ENCODE peak calls at places on chromosomes 16 and 17, in five cellular contexts. H is cardiac muscle cell, A is cardiac fibroblast, M is omental fat pad, V is mammary epithelial cell. Z is an unnamed sample.

GRCh38 chr16:65202461-65202860 is 80.6 kb upstream of the CDH11 start:
- DNase-seq in H (no peak), A (peak), M (no peak), V (no peak), Z (no peak)

GRCh38 chr16:2529061-2529931 is 1.9 kb downstream of the CEMP1 start:
- DNase-seq in H (no peak), A (no peak), V (no peak), M (no peak), Z (no peak)

GRCh38 chr16:5046914-5047313 is 13.2 kb upstream of the NAGPA start:
- DNase-seq in M (no peak), A (no peak), H (no peak), V (no peak), Z (no peak)

GRCh38 chr17:10549108-10549842 is at the start of gene MYH2:
- DNase-seq in H (peak), V (no peak), A (no peak), M (no peak), Z (no peak)

GRCh38 chr17:58215685-58216084 is 3.4 kb downstream of the MKS1 start:
- DNase-seq in A (no peak), M (no peak), H (no peak), V (no peak), Z (no peak)

GRCh38 chr16:28974007-28974436 is 556 bp upstream of the SPNS1 start:
- DNase-seq in V (peak), M (peak), H (peak), A (peak), Z (peak)

GRCh38 chr17:4998027-4998665 is 396 bp downstream of the KIF1C start:
- DNase-seq in H (peak), V (no peak), M (no peak), A (peak), Z (peak)

GRCh38 chr17:36036240-36036639 is 18.5 kb upstream of the CCL23 start:
- DNase-seq in H (no peak), A (no peak), M (no peak), V (no peak), Z (no peak)

GRCh38 chr17:74566132-74566753 is 1.1 kb downstream of the CD300H start:
- DNase-seq in V (peak), A (peak), M (no peak), H (peak), Z (peak)

GRCh38 chr17:36627101-36627500 is 25.7 kb downstream of the MRM1 start:
- DNase-seq in V (no peak), M (no peak), A (no peak), H (no peak), Z (peak)

GRCh38 chr17:72192409-72193192 is 71.8 kb downstream of the SOX9 start:
- DNase-seq in A (peak), M (no peak), V (peak), H (no peak), Z (no peak)

GRCh38 chr16:19926449-19927390 is 42.1 kb upstream of the GPRC5B start:
- DNase-seq in V (peak), A (peak), M (no peak), H (no peak), Z (no peak)

GRCh38 chr16:2236362-2237075 is at the start of gene DNASE1L2:
- DNase-seq in A (no peak), H (peak), M (no peak), V (no peak), Z (peak)

GRCh38 chr17:3770471-3770870 is 30.5 kb downstream of the ITGAE start:
- DNase-seq in M (no peak), V (no peak), A (no peak), H (no peak), Z (no peak)

GRCh38 chr17:45127583-45128300 is 4.6 kb downstream of the PLCD3 start:
- DNase-seq in V (peak), A (no peak), H (peak), M (no peak), Z (no peak)

GRCh38 chr17:2090210-2090641 is 35.3 kb downstream of the HIC1 start:
- DNase-seq in A (no peak), M (no peak), H (no peak), V (no peak), Z (no peak)

GRCh38 chr17:37160940-37161339 is 212.2 kb downstream of the AATF start:
- DNase-seq in H (no peak), M (no peak), A (peak), V (peak), Z (no peak)

GRCh38 chr17:38620551-38621277 is 15.0 kb upstream of the SRCIN1 start:
- DNase-seq in H (no peak), M (no peak), A (no peak), V (no peak), Z (no peak)

GRCh38 chr16:22161999-22162657 is at the start of gene SDR42E2:
- DNase-seq in M (no peak), V (peak), A (no peak), H (peak), Z (peak)

GRCh38 chr17:43931062-43931571 is 11.2 kb downstream of the PPY start:
- DNase-seq in H (no peak), A (no peak), M (no peak), V (no peak), Z (no peak)

GRCh38 chr17:7122386-7122785 is 7.8 kb upstream of the ASGR2 start:
- DNase-seq in M (no peak), V (no peak), A (peak), H (no peak), Z (no peak)

GRCh38 chr17:45976391-45976754 is 22.7 kb upstream of the STH start:
- DNase-seq in M (no peak), H (no peak), A (no peak), V (no peak), Z (no peak)

GRCh38 chr17:12730931-12731521 is 58.3 kb upstream of the ARHGAP44 start:
- DNase-seq in H (peak), A (peak), V (no peak), M (no peak), Z (peak)

GRCh38 chr16:31710134-31710533 is 163.5 kb upstream of the ZNF267 start:
- DNase-seq in A (no peak), H (no peak), V (no peak), M (no peak), Z (no peak)

GRCh38 chr16:67967956-67968439 is 439 bp downstream of the SLC12A4 start:
- DNase-seq in A (peak), V (no peak), H (no peak), M (no peak), Z (no peak)

GRCh38 chr17:75771334-75772281 is 6.6 kb upstream of the GALK1 start:
- DNase-seq in A (peak), V (no peak), M (no peak), H (no peak), Z (no peak)

GRCh38 chr16:19901164-19901563 is 16.5 kb upstream of the GPRC5B start:
- DNase-seq in A (no peak), V (no peak), M (no peak), H (no peak), Z (no peak)

GRCh38 chr16:3355589-3355988 is at the start of gene OR2C1:
- DNase-seq in M (no peak), A (no peak), V (no peak), H (no peak), Z (no peak)

GRCh38 chr17:3557768-3558583 is at the start of gene TRPV3:
- DNase-seq in V (peak), A (no peak), M (no peak), H (no peak), Z (no peak)

GRCh38 chr16:53417011-53417410 is 17.3 kb upstream of the RBL2 start:
- DNase-seq in M (no peak), A (peak), H (no peak), V (peak), Z (no peak)

GRCh38 chr17:1216209-1216937 is 36.6 kb upstream of the ABR start:
- DNase-seq in H (no peak), M (no peak), V (no peak), A (no peak), Z (no peak)

GRCh38 chr17:56505154-56505756 is 88.2 kb upstream of the NOG start:
- DNase-seq in H (no peak), A (no peak), V (no peak), M (no peak), Z (no peak)

GRCh38 chr16:80084614-80085013 is 456.2 kb upstream of the DYNLRB2 start:
- DNase-seq in H (peak), A (peak), V (peak), M (no peak), Z (no peak)

GRCh38 chr17:78899361-78900260 is 3.4 kb downstream of the CEP295NL start:
- DNase-seq in A (no peak), H (peak), V (no peak), M (no peak), Z (no peak)

GRCh38 chr16:88681709-88682451 is 4.4 kb downstream of the SNAI3 start:
- DNase-seq in V (no peak), H (no peak), M (no peak), A (no peak), Z (no peak)

GRCh38 chr17:2723997-2724782 is 12.6 kb upstream of the CLUH start:
- DNase-seq in V (no peak), M (no peak), H (no peak), A (no peak), Z (peak)

DNA sequence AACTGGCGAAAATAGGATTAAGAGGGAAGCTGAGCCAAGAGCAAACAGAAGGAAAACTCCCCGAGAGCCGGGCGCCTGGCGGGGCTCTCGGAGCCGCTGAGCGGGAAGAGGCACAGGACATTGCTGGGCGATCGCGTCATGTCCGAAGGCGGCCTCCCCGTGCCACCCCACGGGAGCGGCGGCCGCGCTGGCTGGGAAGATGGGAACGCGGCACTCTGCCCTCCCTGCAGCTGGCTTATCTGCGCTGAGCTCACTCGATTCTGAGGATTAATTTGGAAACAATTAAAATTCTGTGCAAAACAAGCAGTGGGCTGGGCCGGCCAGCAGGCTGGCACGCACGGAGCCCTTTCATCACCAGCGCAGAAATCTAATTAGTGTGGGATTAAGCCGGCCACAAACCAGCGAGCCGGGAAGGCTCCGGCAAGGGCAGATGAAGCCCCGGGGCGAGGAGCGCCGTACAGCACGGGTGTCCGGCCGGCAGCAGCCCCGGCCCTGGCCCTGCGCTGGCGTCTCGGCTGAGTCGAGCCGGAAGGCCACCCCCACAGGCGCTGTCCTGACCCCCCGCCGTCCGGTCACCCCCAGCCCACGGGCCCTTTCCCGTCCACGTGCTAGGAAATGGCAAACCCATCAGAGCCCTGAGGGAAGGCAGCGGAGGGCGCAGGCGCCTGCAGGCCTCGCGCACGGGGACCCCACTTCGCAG is 37.8 kb downstream of the SOX8 start:
- DNase-seq in V (peak), H (no peak), A (peak), M (no peak), Z (no peak)
- TF ChIP-seq CTCF in V (no peak), H (no peak), A (no peak), M (no peak), Z (no peak)

DNA sequence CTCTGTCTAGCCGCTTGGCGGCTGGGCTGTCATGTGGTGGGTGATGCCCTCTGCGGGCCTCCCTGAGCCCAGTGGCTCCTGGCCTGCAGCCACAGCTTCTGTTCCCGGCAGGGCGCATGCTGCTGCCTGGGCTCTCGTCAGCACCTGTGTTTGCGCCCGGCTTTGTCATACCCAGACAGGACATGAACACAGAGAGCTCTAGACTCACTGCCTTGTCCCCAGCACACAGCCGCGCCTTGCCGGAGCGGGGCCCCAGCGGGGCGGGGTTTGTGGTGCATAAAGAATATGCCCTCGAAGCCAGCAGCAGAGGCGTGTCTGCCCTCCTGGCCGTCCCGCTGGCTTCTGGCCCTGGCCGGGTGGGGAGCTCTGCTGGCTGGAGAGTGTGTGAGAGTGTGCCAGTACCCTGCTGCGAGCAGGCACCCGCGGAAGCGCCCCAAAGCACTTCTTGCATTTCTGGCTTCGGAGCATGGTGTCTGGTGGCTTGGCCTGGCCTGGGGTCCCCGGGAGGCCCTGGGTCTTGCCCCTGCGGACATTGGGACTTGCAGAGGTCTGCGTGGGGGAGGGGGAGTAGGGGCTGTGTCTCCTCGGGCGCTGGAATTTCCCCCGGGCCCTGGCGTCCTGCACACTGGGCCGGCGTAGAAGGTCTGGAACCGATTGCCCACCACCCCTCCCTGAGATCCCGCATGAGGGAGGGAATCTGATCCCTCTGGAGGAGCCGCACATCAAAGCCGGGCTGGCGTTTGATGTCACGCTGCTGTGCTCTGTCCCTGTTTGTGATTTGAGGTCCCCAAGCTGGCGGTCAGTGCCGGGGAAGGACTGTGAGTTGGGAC is 14.5 kb downstream of the ASPSCR1 start:
- DNase-seq in M (no peak), A (peak), H (peak), V (peak), Z (peak)
- TF ChIP-seq CTCF in M (no peak), A (no peak), H (no peak), V (no peak), Z (no peak)

GRCh38 chr16:25996052-25996451 is 304.3 kb downstream of the HS3ST4 start:
- DNase-seq in V (no peak), A (no peak), M (no peak), H (no peak), Z (no peak)
- TF ChIP-seq CTCF in V (no peak), A (no peak), M (no peak), H (no peak), Z (peak)

GRCh38 chr16:50069060-50069459 is 3.3 kb downstream of the HEATR3 start:
- DNase-seq in A (no peak), H (no peak), V (no peak), M (no peak), Z (no peak)
- TF ChIP-seq CTCF in A (no peak), H (no peak), V (no peak), M (no peak), Z (no peak)

DNA sequence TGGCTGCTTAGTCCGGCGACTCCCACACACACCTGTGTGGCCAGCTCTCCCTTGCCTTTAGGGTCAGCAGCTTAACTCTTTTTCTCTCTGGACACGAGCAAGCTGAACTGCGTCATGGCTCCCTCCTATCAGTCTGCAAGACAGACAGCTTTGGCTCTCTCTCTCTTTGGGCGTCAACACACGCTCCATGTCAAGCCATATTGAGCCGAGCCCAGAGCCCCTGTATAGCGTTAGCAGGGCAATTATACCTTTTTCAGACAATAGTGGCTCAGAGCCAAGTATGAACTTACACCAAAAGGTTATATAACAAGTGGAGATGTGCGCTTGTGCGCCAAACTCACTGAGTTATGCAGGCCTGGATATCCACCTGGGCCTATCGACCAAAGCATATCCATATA is 34.8 kb upstream of the APPBP2 start:
- DNase-seq in V (no peak), H (no peak), A (no peak), M (no peak), Z (no peak)
- TF ChIP-seq CTCF in V (no peak), H (no peak), A (no peak), M (no peak), Z (no peak)

GRCh38 chr16:69798466-69798865 is 36.3 kb downstream of the WWP2 start:
- DNase-seq in V (no peak), A (peak), M (no peak), H (peak), Z (peak)
- TF ChIP-seq CTCF in V (no peak), A (peak), M (no peak), H (peak), Z (no peak)

GRCh38 chr17:42520540-42520951 is 15.5 kb upstream of the NAGLU start:
- DNase-seq in V (no peak), H (no peak), A (no peak), M (no peak), Z (no peak)
- TF ChIP-seq CTCF in V (no peak), H (peak), A (peak), M (no peak), Z (no peak)

GRCh38 chr16:75250089-75250808 is 1.2 kb downstream of the BCAR1 start:
- DNase-seq in V (no peak), M (no peak), A (no peak), H (no peak), Z (no peak)
- TF ChIP-seq CTCF in V (no peak), M (no peak), A (no peak), H (no peak), Z (no peak)

GRCh38 chr17:32827227-32827626 is 49.7 kb downstream of the MYO1D start:
- DNase-seq in H (no peak), V (no peak), A (no peak), M (no peak), Z (no peak)
- TF ChIP-seq CTCF in H (no peak), V (no peak), A (no peak), M (no peak), Z (no peak)

GRCh38 chr17:68897557-68897956 is 57.6 kb downstream of the ABCA8 start:
- DNase-seq in V (no peak), H (no peak), M (no peak), A (no peak), Z (no peak)
- TF ChIP-seq CTCF in V (no peak), H (no peak), M (no peak), A (no peak), Z (no peak)